ENCODE peak calls at places on chromosome 9, in eight cellular contexts. One of them, this sample, is unnamed.

GRCh38 chr9:32672478-32672877 is 37.0 kb upstream of the TAF1L start:
- DNase-seq in activated CD4-positive, alpha-beta T cell treated with anti-CD3 and anti-CD28 coated beads for 24 hours: no peak
- DNase-seq in anterior cingulate cortex: no peak
- DNase-seq in ELR: peak; percentile 67
- DNase-seq in transverse colon: no peak
- DNase-seq in NB4: no peak
- DNase-seq in amniotic stem cell: no peak
- DNase-seq in A673: no peak
- DNase-seq in this sample: peak; percentile 8

GRCh38 chr9:87594218-87594617 is 96.6 kb downstream of the DAPK1 start:
- DNase-seq in ELR: peak; percentile 31
- DNase-seq in anterior cingulate cortex: no peak
- DNase-seq in transverse colon: no peak
- DNase-seq in NB4: no peak
- DNase-seq in amniotic stem cell: no peak
- DNase-seq in activated CD4-positive, alpha-beta T cell treated with anti-CD3 and anti-CD28 coated beads for 24 hours: no peak
- DNase-seq in A673: no peak
- DNase-seq in this sample: no peak

GRCh38 chr9:110016340-110016739 is 191.6 kb downstream of the C9orf152 start:
- DNase-seq in amniotic stem cell: peak; percentile 48
- DNase-seq in A673: no peak
- DNase-seq in anterior cingulate cortex: no peak
- DNase-seq in transverse colon: no peak
- DNase-seq in ELR: peak; percentile 86
- DNase-seq in activated CD4-positive, alpha-beta T cell treated with anti-CD3 and anti-CD28 coated beads for 24 hours: no peak
- DNase-seq in NB4: no peak
- DNase-seq in this sample: peak; percentile 61

GRCh38 chr9:137183980-137184595 is 4.3 kb downstream of the ANAPC2 start:
- DNase-seq in ELR: no peak
- DNase-seq in transverse colon: no peak
- DNase-seq in activated CD4-positive, alpha-beta T cell treated with anti-CD3 and anti-CD28 coated beads for 24 hours: no peak
- DNase-seq in amniotic stem cell: no peak
- DNase-seq in anterior cingulate cortex: no peak
- DNase-seq in A673: no peak
- DNase-seq in NB4: no peak
- DNase-seq in this sample: no peak

GRCh38 chr9:19408316-19408692 is 505 bp upstream of the ACER2 start:
- DNase-seq in transverse colon: no peak
- DNase-seq in NB4: peak; percentile 81
- DNase-seq in amniotic stem cell: no peak
- DNase-seq in A673: no peak
- DNase-seq in activated CD4-positive, alpha-beta T cell treated with anti-CD3 and anti-CD28 coated beads for 24 hours: no peak
- DNase-seq in ELR: no peak
- DNase-seq in anterior cingulate cortex: no peak
- DNase-seq in this sample: peak; percentile 48

GRCh38 chr9:78369644-78370219 is 72.8 kb downstream of the PSAT1 start:
- DNase-seq in transverse colon: peak; percentile 66
- DNase-seq in amniotic stem cell: peak; percentile 26
- DNase-seq in anterior cingulate cortex: peak; percentile 39
- DNase-seq in ELR: peak; percentile 72
- DNase-seq in NB4: peak; percentile 74
- DNase-seq in A673: peak; percentile 84
- DNase-seq in activated CD4-positive, alpha-beta T cell treated with anti-CD3 and anti-CD28 coated beads for 24 hours: peak; percentile 40
- DNase-seq in this sample: no peak

GRCh38 chr9:104386425-104387069 is 117.5 kb upstream of the OR13F1 start:
- DNase-seq in activated CD4-positive, alpha-beta T cell treated with anti-CD3 and anti-CD28 coated beads for 24 hours: no peak
- DNase-seq in NB4: peak; percentile 45
- DNase-seq in A673: peak; percentile 49
- DNase-seq in amniotic stem cell: peak; percentile 32
- DNase-seq in ELR: peak; percentile 69
- DNase-seq in transverse colon: no peak
- DNase-seq in anterior cingulate cortex: no peak
- DNase-seq in this sample: peak; percentile 64

GRCh38 chr9:4663956-4664355 is 1.9 kb downstream of the PLPP6 start:
- DNase-seq in NB4: peak; percentile 28
- DNase-seq in ELR: no peak
- DNase-seq in activated CD4-positive, alpha-beta T cell treated with anti-CD3 and anti-CD28 coated beads for 24 hours: no peak
- DNase-seq in anterior cingulate cortex: no peak
- DNase-seq in A673: no peak
- DNase-seq in transverse colon: no peak
- DNase-seq in amniotic stem cell: no peak
- DNase-seq in this sample: no peak

GRCh38 chr9:99335280-99335679 is 113.2 kb downstream of the SEC61B start:
- DNase-seq in activated CD4-positive, alpha-beta T cell treated with anti-CD3 and anti-CD28 coated beads for 24 hours: no peak
- DNase-seq in amniotic stem cell: no peak
- DNase-seq in A673: peak; percentile 86
- DNase-seq in NB4: no peak
- DNase-seq in anterior cingulate cortex: no peak
- DNase-seq in transverse colon: no peak
- DNase-seq in ELR: peak; percentile 26
- DNase-seq in this sample: no peak

GRCh38 chr9:4538621-4539020 is 48.4 kb downstream of the SLC1A1 start:
- DNase-seq in A673: no peak
- DNase-seq in activated CD4-positive, alpha-beta T cell treated with anti-CD3 and anti-CD28 coated beads for 24 hours: no peak
- DNase-seq in anterior cingulate cortex: no peak
- DNase-seq in transverse colon: no peak
- DNase-seq in amniotic stem cell: no peak
- DNase-seq in NB4: no peak
- DNase-seq in ELR: peak; percentile 7
- DNase-seq in this sample: no peak

GRCh38 chr9:89418882-89419641 is 78.9 kb downstream of the SEMA4D start:
- DNase-seq in amniotic stem cell: no peak
- DNase-seq in transverse colon: peak; percentile 66
- DNase-seq in activated CD4-positive, alpha-beta T cell treated with anti-CD3 and anti-CD28 coated beads for 24 hours: no peak
- DNase-seq in NB4: peak; percentile 73
- DNase-seq in anterior cingulate cortex: no peak
- DNase-seq in A673: no peak
- DNase-seq in ELR: no peak
- DNase-seq in this sample: no peak

GRCh38 chr9:72680593-72681317 is 159.3 kb downstream of the TMC1 start:
- DNase-seq in activated CD4-positive, alpha-beta T cell treated with anti-CD3 and anti-CD28 coated beads for 24 hours: no peak
- DNase-seq in NB4: no peak
- DNase-seq in A673: no peak
- DNase-seq in amniotic stem cell: no peak
- DNase-seq in transverse colon: no peak
- DNase-seq in anterior cingulate cortex: no peak
- DNase-seq in ELR: no peak
- DNase-seq in this sample: no peak

GRCh38 chr9:88775037-88775471 is 216.2 kb upstream of the S1PR3 start:
- DNase-seq in ELR: peak; percentile 81
- DNase-seq in NB4: peak; percentile 59
- DNase-seq in transverse colon: no peak
- DNase-seq in activated CD4-positive, alpha-beta T cell treated with anti-CD3 and anti-CD28 coated beads for 24 hours: no peak
- DNase-seq in A673: no peak
- DNase-seq in amniotic stem cell: peak; percentile 81
- DNase-seq in anterior cingulate cortex: no peak
- DNase-seq in this sample: no peak

GRCh38 chr9:3884736-3885135 is 358.9 kb upstream of the RFX3 start:
- DNase-seq in ELR: no peak
- DNase-seq in anterior cingulate cortex: no peak
- DNase-seq in activated CD4-positive, alpha-beta T cell treated with anti-CD3 and anti-CD28 coated beads for 24 hours: no peak
- DNase-seq in amniotic stem cell: no peak
- DNase-seq in NB4: no peak
- DNase-seq in A673: no peak
- DNase-seq in transverse colon: no peak
- DNase-seq in this sample: no peak

GRCh38 chr9:3478549-3478953 is 47.2 kb downstream of the RFX3 start:
- DNase-seq in anterior cingulate cortex: no peak
- DNase-seq in A673: peak; percentile 37
- DNase-seq in activated CD4-positive, alpha-beta T cell treated with anti-CD3 and anti-CD28 coated beads for 24 hours: no peak
- DNase-seq in transverse colon: no peak
- DNase-seq in NB4: no peak
- DNase-seq in ELR: peak; percentile 66
- DNase-seq in amniotic stem cell: no peak
- DNase-seq in this sample: peak; percentile 6

GRCh38 chr9:72185561-72185960 is 36.3 kb downstream of the GDA start:
- DNase-seq in ELR: no peak
- DNase-seq in anterior cingulate cortex: no peak
- DNase-seq in NB4: no peak
- DNase-seq in transverse colon: no peak
- DNase-seq in activated CD4-positive, alpha-beta T cell treated with anti-CD3 and anti-CD28 coated beads for 24 hours: no peak
- DNase-seq in amniotic stem cell: no peak
- DNase-seq in A673: no peak
- DNase-seq in this sample: no peak

GRCh38 chr9:76835571-76836283 is 70.2 kb downstream of the PRUNE2 start:
- DNase-seq in anterior cingulate cortex: no peak
- DNase-seq in NB4: no peak
- DNase-seq in amniotic stem cell: peak; percentile 15
- DNase-seq in activated CD4-positive, alpha-beta T cell treated with anti-CD3 and anti-CD28 coated beads for 24 hours: no peak
- DNase-seq in transverse colon: no peak
- DNase-seq in ELR: peak; percentile 48
- DNase-seq in A673: no peak
- DNase-seq in this sample: peak; percentile 85

GRCh38 chr9:84432746-84433145 is 92.2 kb upstream of the SLC28A3 start:
- DNase-seq in NB4: no peak
- DNase-seq in ELR: no peak
- DNase-seq in A673: no peak
- DNase-seq in transverse colon: no peak
- DNase-seq in activated CD4-positive, alpha-beta T cell treated with anti-CD3 and anti-CD28 coated beads for 24 hours: no peak
- DNase-seq in amniotic stem cell: no peak
- DNase-seq in anterior cingulate cortex: no peak
- DNase-seq in this sample: no peak

GRCh38 chr9:136694163-136694864 is 7.1 kb upstream of the AGPAT2 start:
- DNase-seq in anterior cingulate cortex: no peak
- DNase-seq in ELR: peak; percentile 67
- DNase-seq in activated CD4-positive, alpha-beta T cell treated with anti-CD3 and anti-CD28 coated beads for 24 hours: peak; percentile 25
- DNase-seq in transverse colon: peak; percentile 80
- DNase-seq in amniotic stem cell: no peak
- DNase-seq in NB4: peak; percentile 63
- DNase-seq in A673: peak; percentile 50
- DNase-seq in this sample: peak; percentile 99

GRCh38 chr9:87650611-87651295 is 75.2 kb upstream of the CTSL start:
- DNase-seq in A673: no peak
- DNase-seq in activated CD4-positive, alpha-beta T cell treated with anti-CD3 and anti-CD28 coated beads for 24 hours: no peak
- DNase-seq in amniotic stem cell: no peak
- DNase-seq in transverse colon: no peak
- DNase-seq in NB4: no peak
- DNase-seq in ELR: no peak
- DNase-seq in anterior cingulate cortex: no peak
- DNase-seq in this sample: no peak

GRCh38 chr9:34594177-34594576 is 4.7 kb upstream of the CNTFR start:
- DNase-seq in ELR: no peak
- DNase-seq in A673: no peak
- DNase-seq in activated CD4-positive, alpha-beta T cell treated with anti-CD3 and anti-CD28 coated beads for 24 hours: no peak
- DNase-seq in anterior cingulate cortex: no peak
- DNase-seq in NB4: no peak
- DNase-seq in transverse colon: no peak
- DNase-seq in amniotic stem cell: no peak
- DNase-seq in this sample: peak; percentile 76

GRCh38 chr9:88076286-88077070 is 61.8 kb downstream of the SPATA31C2 start:
- DNase-seq in ELR: peak; percentile 76
- DNase-seq in transverse colon: peak; percentile 91
- DNase-seq in activated CD4-positive, alpha-beta T cell treated with anti-CD3 and anti-CD28 coated beads for 24 hours: peak; percentile 45
- DNase-seq in A673: peak; percentile 84
- DNase-seq in NB4: peak; percentile 73
- DNase-seq in amniotic stem cell: no peak
- DNase-seq in anterior cingulate cortex: peak; percentile 14
- DNase-seq in this sample: peak; percentile 91

GRCh38 chr9:15735083-15735974 is 182.5 kb downstream of the CCDC171 start:
- DNase-seq in activated CD4-positive, alpha-beta T cell treated with anti-CD3 and anti-CD28 coated beads for 24 hours: no peak
- DNase-seq in transverse colon: no peak
- DNase-seq in amniotic stem cell: peak; percentile 64
- DNase-seq in A673: peak; percentile 34
- DNase-seq in NB4: no peak
- DNase-seq in anterior cingulate cortex: no peak
- DNase-seq in ELR: peak; percentile 90
- DNase-seq in this sample: peak; percentile 82

GRCh38 chr9:96417610-96418073 is 528 bp downstream of the ZNF367 start:
- DNase-seq in anterior cingulate cortex: no peak
- DNase-seq in amniotic stem cell: no peak
- DNase-seq in ELR: no peak
- DNase-seq in activated CD4-positive, alpha-beta T cell treated with anti-CD3 and anti-CD28 coated beads for 24 hours: peak; percentile 10
- DNase-seq in NB4: no peak
- DNase-seq in transverse colon: peak; percentile 24
- DNase-seq in A673: no peak
- DNase-seq in this sample: peak; percentile 73

GRCh38 chr9:89730715-89731114 is 125.9 kb downstream of the GADD45G start:
- DNase-seq in NB4: peak; percentile 7
- DNase-seq in anterior cingulate cortex: no peak
- DNase-seq in activated CD4-positive, alpha-beta T cell treated with anti-CD3 and anti-CD28 coated beads for 24 hours: no peak
- DNase-seq in transverse colon: no peak
- DNase-seq in amniotic stem cell: no peak
- DNase-seq in A673: no peak
- DNase-seq in ELR: no peak
- DNase-seq in this sample: no peak

GRCh38 chr9:73183917-73184861 is 32.5 kb downstream of the ANXA1 start:
- DNase-seq in anterior cingulate cortex: no peak
- DNase-seq in ELR: peak; percentile 75
- DNase-seq in amniotic stem cell: peak; percentile 16
- DNase-seq in transverse colon: no peak
- DNase-seq in activated CD4-positive, alpha-beta T cell treated with anti-CD3 and anti-CD28 coated beads for 24 hours: no peak
- DNase-seq in NB4: peak; percentile 47
- DNase-seq in A673: peak; percentile 74
- DNase-seq in this sample: peak; percentile 52

GRCh38 chr9:122857810-122858209 is 29.4 kb upstream of the PDCL start:
- DNase-seq in ELR: no peak
- DNase-seq in activated CD4-positive, alpha-beta T cell treated with anti-CD3 and anti-CD28 coated beads for 24 hours: no peak
- DNase-seq in anterior cingulate cortex: no peak
- DNase-seq in amniotic stem cell: no peak
- DNase-seq in transverse colon: no peak
- DNase-seq in A673: no peak
- DNase-seq in NB4: no peak
- DNase-seq in this sample: no peak

GRCh38 chr9:124602204-124602603 is 95.0 kb upstream of the NR5A1 start:
- DNase-seq in anterior cingulate cortex: no peak
- DNase-seq in A673: no peak
- DNase-seq in transverse colon: no peak
- DNase-seq in NB4: no peak
- DNase-seq in ELR: no peak
- DNase-seq in amniotic stem cell: no peak
- DNase-seq in activated CD4-positive, alpha-beta T cell treated with anti-CD3 and anti-CD28 coated beads for 24 hours: no peak
- DNase-seq in this sample: no peak

GRCh38 chr9:65432722-65433323 is 147.8 kb upstream of the FOXD4L5 start:
- DNase-seq in A673: no peak
- DNase-seq in activated CD4-positive, alpha-beta T cell treated with anti-CD3 and anti-CD28 coated beads for 24 hours: no peak
- DNase-seq in amniotic stem cell: no peak
- DNase-seq in anterior cingulate cortex: no peak
- DNase-seq in transverse colon: no peak
- DNase-seq in NB4: no peak
- DNase-seq in ELR: no peak
- DNase-seq in this sample: no peak

GRCh38 chr9:110828148-110828730 is 159.6 kb downstream of the MUSK start:
- DNase-seq in activated CD4-positive, alpha-beta T cell treated with anti-CD3 and anti-CD28 coated beads for 24 hours: no peak
- DNase-seq in anterior cingulate cortex: no peak
- DNase-seq in transverse colon: no peak
- DNase-seq in A673: peak; percentile 16
- DNase-seq in amniotic stem cell: peak; percentile 51
- DNase-seq in ELR: peak; percentile 25
- DNase-seq in NB4: no peak
- DNase-seq in this sample: peak; percentile 72

GRCh38 chr9:5714501-5715401 is 85.8 kb downstream of the RIC1 start:
- DNase-seq in A673: no peak
- DNase-seq in ELR: peak; percentile 50
- DNase-seq in activated CD4-positive, alpha-beta T cell treated with anti-CD3 and anti-CD28 coated beads for 24 hours: no peak
- DNase-seq in amniotic stem cell: no peak
- DNase-seq in NB4: no peak
- DNase-seq in anterior cingulate cortex: no peak
- DNase-seq in transverse colon: no peak
- DNase-seq in this sample: peak; percentile 77